ENCODE peak calls at places on chromosomes 12 and 14, in eight cellular contexts. J is stomach, D is HFF-Myc, V is left lung, N is IMR-90, L is fibroblast of mammary gland, G is psoas muscle, Q is Panc1. B is an unnamed sample.
A peak's percentile ranks its signal among the peaks of the same experiment; 100 is the strongest.

GRCh38 chr14:32576088-32576795 is 247.1 kb downstream of the AKAP6 start:
- DNase-seq in J (peak; percentile 39), D (peak; percentile 44), V (no peak), N (peak; percentile 59), L (peak; percentile 69), G (no peak), Q (peak; percentile 47), B (peak; percentile 85)

GRCh38 chr12:68358532-68359485 is 26.6 kb upstream of the MDM1 start:
- DNase-seq in J (peak; percentile 64), D (peak; percentile 64), V (no peak), N (peak; percentile 82), L (peak; percentile 85), G (no peak), Q (peak; percentile 35), B (peak; percentile 91)

GRCh38 chr14:61435563-61436337 is 114.4 kb downstream of the PRKCH start:
- DNase-seq in J (no peak), D (no peak), V (no peak), N (no peak), L (peak; percentile 21), G (no peak), Q (no peak), B (peak; percentile 34)

GRCh38 chr12:114682920-114683708 is 861 bp downstream of the TBX3 start:
- DNase-seq in J (peak; percentile 46), D (no peak), V (no peak), N (no peak), L (no peak), G (no peak), Q (no peak), B (peak; percentile 47)

GRCh38 chr12:85138833-85139232 is 102.7 kb downstream of the LRRIQ1 start:
- DNase-seq in J (no peak), D (no peak), V (no peak), N (no peak), L (peak; percentile 3), G (no peak), Q (no peak), B (peak; percentile 2)

GRCh38 chr12:49892084-49892731 is 11.5 kb downstream of the FAIM2 start:
- DNase-seq in J (no peak), D (no peak), V (peak; percentile 26), N (no peak), L (no peak), G (peak; percentile 12), Q (no peak), B (no peak)

GRCh38 chr14:100067971-100068959 is 3.0 kb downstream of the EVL start:
- DNase-seq in J (peak; percentile 67), D (peak; percentile 44), V (no peak), N (peak; percentile 50), L (peak; percentile 76), G (no peak), Q (no peak), B (peak; percentile 57)

GRCh38 chr12:109720152-109720855 is 6.7 kb downstream of the FAM222A start:
- DNase-seq in J (no peak), D (no peak), V (peak; percentile 57), N (no peak), L (no peak), G (peak; percentile 77), Q (no peak), B (no peak)

GRCh38 chr12:133234971-133235370 is 706 bp downstream of the ANHX start:
- DNase-seq in J (no peak), D (no peak), V (no peak), N (no peak), L (no peak), G (no peak), Q (no peak), B (no peak)

GRCh38 chr12:4825139-4825858 is 84.4 kb upstream of the KCNA1 start:
- DNase-seq in J (no peak), D (no peak), V (no peak), N (no peak), L (no peak), G (no peak), Q (no peak), B (no peak)

GRCh38 chr12:10140001-10140400 is 10.0 kb upstream of the CLEC7A start:
- DNase-seq in J (no peak), D (peak; percentile 62), V (no peak), N (peak; percentile 70), L (peak; percentile 61), G (no peak), Q (no peak), B (peak; percentile 87)

GRCh38 chr14:51816031-51816430 is 44.4 kb upstream of the GNG2 start:
- DNase-seq in J (no peak), D (no peak), V (no peak), N (no peak), L (no peak), G (no peak), Q (no peak), B (no peak)

GRCh38 chr12:31890295-31891285 is 68.6 kb upstream of the RESF1 start:
- DNase-seq in J (no peak), D (no peak), V (no peak), N (no peak), L (no peak), G (no peak), Q (no peak), B (peak; percentile 47)

GRCh38 chr14:67417633-67418032 is 5.7 kb upstream of the PLEK2 start:
- DNase-seq in J (no peak), D (no peak), V (no peak), N (peak; percentile 25), L (no peak), G (no peak), Q (no peak), B (peak; percentile 42)

GRCh38 chr14:38124496-38124895 is 83.2 kb upstream of the SSTR1 start:
- DNase-seq in J (no peak), D (no peak), V (no peak), N (no peak), L (no peak), G (no peak), Q (no peak), B (no peak)

GRCh38 chr12:50621435-50622304 is 116.9 kb downstream of the DIP2B start:
- DNase-seq in J (no peak), D (no peak), V (no peak), N (no peak), L (no peak), G (no peak), Q (no peak), B (no peak)

GRCh38 chr12:12719496-12719895 is 2.3 kb downstream of the CDKN1B start:
- DNase-seq in J (no peak), D (no peak), V (no peak), N (no peak), L (peak; percentile 43), G (no peak), Q (no peak), B (peak; percentile 35)

GRCh38 chr12:9604288-9604687 is 3.4 kb downstream of the KLRB1 start:
- DNase-seq in J (no peak), D (peak; percentile 56), V (no peak), N (no peak), L (peak; percentile 11), G (no peak), Q (no peak), B (no peak)

GRCh38 chr14:75170797-75171196 is 5.6 kb downstream of the TMED10 start:
- DNase-seq in J (no peak), D (no peak), V (no peak), N (no peak), L (peak; percentile 22), G (no peak), Q (no peak), B (no peak)

GRCh38 chr14:75181426-75182062 is 5.1 kb upstream of the TMED10 start:
- DNase-seq in J (no peak), D (no peak), V (no peak), N (no peak), L (no peak), G (no peak), Q (no peak), B (no peak)

GRCh38 chr14:75174066-75174465 is 2.3 kb downstream of the TMED10 start:
- DNase-seq in J (no peak), D (no peak), V (no peak), N (no peak), L (no peak), G (no peak), Q (no peak), B (no peak)

GRCh38 chr14:75175677-75176141 is 703 bp downstream of the TMED10 start:
- DNase-seq in J (no peak), D (no peak), V (no peak), N (peak; percentile 35), L (no peak), G (no peak), Q (no peak), B (no peak)

GRCh38 chr14:75176142-75176820 is at the start of gene TMED10:
- DNase-seq in J (peak; percentile 89), D (peak; percentile 63), V (peak; percentile 93), N (peak; percentile 85), L (peak; percentile 84), G (peak; percentile 95), Q (no peak), B (peak; percentile 91)
- TF ChIP-seq CTCF in J (no peak), D (no peak), V (no peak), N (no peak), L (no peak), G (no peak), Q (no peak), B (peak; percentile 6)

DNA sequence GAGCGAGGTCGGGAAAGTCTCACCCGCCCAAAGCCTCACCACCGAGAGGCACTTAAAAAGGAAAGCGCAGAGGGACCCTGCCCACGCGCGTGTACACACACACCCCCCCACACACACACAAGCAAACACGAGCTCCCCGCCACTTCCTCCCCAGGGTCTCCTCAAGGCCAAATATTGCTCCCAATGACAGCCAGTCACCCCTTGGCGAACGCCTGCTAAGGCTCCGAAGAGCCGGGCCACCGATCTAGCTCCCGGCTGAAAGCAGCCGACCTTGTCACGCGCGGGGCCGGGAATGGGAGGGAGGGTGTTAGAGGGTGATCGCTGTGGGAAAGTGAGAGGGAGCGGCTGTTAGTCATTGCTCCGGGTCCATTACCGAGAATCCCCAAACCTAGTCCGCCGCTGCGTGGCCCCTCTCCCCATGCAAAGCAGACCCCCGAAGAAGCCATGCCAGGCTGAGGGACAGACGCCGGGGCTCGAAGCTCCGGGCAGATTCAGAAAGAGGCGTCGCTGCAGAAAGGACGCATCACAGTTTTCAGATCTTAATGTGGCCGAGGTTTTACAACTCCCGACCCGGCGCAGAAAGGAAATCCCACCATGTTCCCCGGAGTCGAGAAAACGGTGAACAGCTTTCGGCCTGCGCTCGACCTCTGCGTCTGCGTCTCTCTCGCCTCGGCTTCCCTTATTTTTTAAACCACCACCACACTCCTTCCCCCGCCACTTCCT is 2.6 kb downstream of the BMP4 start:
- DNase-seq in J (no peak), D (no peak), V (peak; percentile 80), N (peak; percentile 29), L (peak; percentile 22), G (peak; percentile 72), Q (no peak), B (peak; percentile 14)
- H3K4me3 ChIP-seq in J (peak overlapping the region; percentile 62), D (peak overlapping the region; percentile 99), V (peak overlapping the region; percentile 52), N (peak overlapping the region; percentile 58), L (peak overlapping the region; percentile 40), G (peak overlapping the region; percentile 70), Q (peak overlapping the region; percentile 44), B (peak overlapping the region; percentile 48)

GRCh38 chr12:102513739-102514138 is 33.4 kb upstream of the IGF1 start:
- DNase-seq in J (no peak), D (no peak), V (no peak), N (peak; percentile 15), L (no peak), G (no peak), Q (no peak), B (peak; percentile 26)
- TF ChIP-seq CTCF in J (no peak), D (no peak), V (no peak), N (peak; percentile 43), L (peak; percentile 25), G (no peak), Q (no peak), B (peak; percentile 43)

DNA sequence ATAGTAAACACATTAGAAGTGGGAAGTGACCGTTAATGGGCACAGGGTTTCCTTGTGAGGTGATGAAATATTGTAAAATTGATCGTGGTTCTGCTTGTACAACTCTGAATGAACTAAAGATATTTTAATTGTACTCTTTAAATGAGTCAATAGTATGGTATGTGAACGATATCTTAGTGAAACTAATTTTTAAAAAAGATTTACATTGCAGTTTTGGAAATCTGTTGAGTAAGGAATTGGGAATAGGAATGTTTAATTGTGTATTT is 1.7 kb downstream of the ZNF410 start:
- DNase-seq in J (no peak), D (no peak), V (no peak), N (no peak), L (peak; percentile 43), G (no peak), Q (no peak), B (peak; percentile 22)
- H3K4me3 ChIP-seq in J (peak overlapping the region; percentile 82), D (peak overlapping the region; percentile 94), V (peak overlapping the region; percentile 89), N (no peak overlapping the region), L (peak overlapping the region; percentile 91), G (peak overlapping the region; percentile 89), Q (peak overlapping the region; percentile 88), B (peak overlapping the region; percentile 9)

B was measured in choroid plexus epithelial cell.